ENCODE peak calls at places on chromosomes 6 and 20, in six cellular contexts. P is CD8-positive, alpha-beta T cell; R is breast epithelium; Q is hepatocyte; L is AG04450; W is HFF-Myc. D is an unnamed sample.

GRCh38 chr6:66662196-66662595 is 955.2 kb upstream of the EYS start:
- DNase-seq in P (no peak), R (no peak), Q (peak), L (no peak), W (no peak), D (no peak)

GRCh38 chr6:52571099-52571755 is 5.6 kb downstream of the TRAM2 start:
- DNase-seq in P (no peak), R (no peak), Q (peak), L (no peak), W (no peak), D (no peak)

GRCh38 chr6:147868493-147869222 is 360.2 kb downstream of the SAMD5 start:
- DNase-seq in P (no peak), R (no peak), Q (no peak), L (no peak), W (peak), D (no peak)

GRCh38 chr6:150177260-150178246 is 34.7 kb downstream of the PPP1R14C start:
- DNase-seq in P (no peak), R (no peak), Q (peak), L (no peak), W (no peak), D (no peak)

GRCh38 chr6:18265787-18266523 is 1.6 kb upstream of the DEK start:
- DNase-seq in P (no peak), R (no peak), Q (no peak), L (no peak), W (no peak), D (no peak)

GRCh38 chr20:50054626-50055511 is 58.1 kb downstream of the UBE2V1 start:
- DNase-seq in P (no peak), R (no peak), Q (peak), L (no peak), W (peak), D (no peak)

GRCh38 chr20:44738779-44739477 is 6.7 kb upstream of the KCNK15 start:
- DNase-seq in P (peak), R (peak), Q (peak), L (no peak), W (no peak), D (peak)

GRCh38 chr6:113019176-113019575 is 672.0 kb downstream of the RFPL4B start:
- DNase-seq in P (no peak), R (no peak), Q (no peak), L (no peak), W (no peak), D (no peak)

GRCh38 chr6:159695984-159696383 is 2.9 kb upstream of the SOD2 start:
- DNase-seq in P (no peak), R (no peak), Q (no peak), L (peak), W (no peak), D (no peak)

GRCh38 chr6:38514399-38514798 is 125.3 kb downstream of the BTBD9 start:
- DNase-seq in P (no peak), R (no peak), Q (no peak), L (no peak), W (no peak), D (no peak)

GRCh38 chr6:141105481-141105880 is 1027.2 kb upstream of the GJE1 start:
- DNase-seq in P (no peak), R (no peak), Q (no peak), L (no peak), W (peak), D (no peak)

GRCh38 chr6:26538572-26538902 is 371 bp downstream of the HMGN4 start:
- DNase-seq in P (no peak), R (no peak), Q (no peak), L (no peak), W (no peak), D (no peak)

GRCh38 chr6:21987501-21987957 is 309.3 kb downstream of the PRL start:
- DNase-seq in P (peak), R (peak), Q (peak), L (peak), W (peak), D (no peak)

GRCh38 chr20:14883324-14883723 is 545.9 kb upstream of the FLRT3 start:
- DNase-seq in P (no peak), R (no peak), Q (no peak), L (no peak), W (no peak), D (no peak)

GRCh38 chr20:43691928-43692524 is 25.1 kb downstream of the MYBL2 start:
- DNase-seq in P (peak), R (no peak), Q (peak), L (no peak), W (no peak), D (peak)

GRCh38 chr6:160112628-160113294 is 8.9 kb upstream of the SLC22A1 start:
- DNase-seq in P (no peak), R (no peak), Q (no peak), L (no peak), W (no peak), D (no peak)

GRCh38 chr6:45026003-45026516 is 302.1 kb upstream of the RUNX2 start:
- DNase-seq in P (no peak), R (no peak), Q (no peak), L (no peak), W (no peak), D (no peak)

GRCh38 chr20:45917790-45918141 is 5.8 kb upstream of the PLTP start:
- DNase-seq in P (no peak), R (no peak), Q (no peak), L (no peak), W (no peak), D (no peak)

GRCh38 chr6:148457137-148457842 is 114.7 kb downstream of the SASH1 start:
- DNase-seq in P (no peak), R (no peak), Q (no peak), L (no peak), W (no peak), D (no peak)

DNA sequence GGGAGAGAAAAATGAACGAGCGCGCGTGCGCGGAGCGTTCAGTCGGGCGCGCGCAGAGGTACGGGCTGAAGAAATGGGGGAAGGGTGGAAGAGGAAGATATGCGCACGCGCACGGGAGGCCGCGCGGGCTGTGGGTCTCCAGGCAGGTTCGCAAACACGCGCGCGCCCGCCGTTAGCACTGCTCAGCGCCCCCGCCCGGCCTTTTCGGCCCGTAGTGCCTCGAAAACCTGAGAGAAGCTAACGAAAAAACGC is 393 bp downstream of the BCLAF1 start:
- DNase-seq in P (peak), R (peak), Q (peak), L (peak), W (peak), D (no peak)
- TF ChIP-seq CTCF in P (no peak), R (no peak), Q (no peak), L (no peak), W (no peak), D (no peak)

GRCh38 chr20:56626367-56627121 is 2.6 kb upstream of the TFAP2C start:
- DNase-seq in P (no peak), R (no peak), Q (peak), L (no peak), W (no peak), D (no peak)
- TF ChIP-seq CTCF in P (no peak), R (no peak), Q (peak), L (peak), W (peak), D (peak)

GRCh38 chr6:158642805-158643489 is 1.6 kb downstream of the DYNLT1 start:
- DNase-seq in P (no peak), R (no peak), Q (no peak), L (no peak), W (no peak), D (no peak)

GRCh38 chr6:158646023-158646888 is 1.7 kb upstream of the DYNLT1 start:
- DNase-seq in P (no peak), R (no peak), Q (peak), L (no peak), W (no peak), D (no peak)

GRCh38 chr6:158645064-158646022 is 800 bp upstream of the DYNLT1 start:
- DNase-seq in P (no peak), R (no peak), Q (no peak), L (no peak), W (no peak), D (no peak)

GRCh38 chr6:158642097-158642601 is 2.4 kb downstream of the DYNLT1 start:
- DNase-seq in P (peak), R (no peak), Q (peak), L (peak), W (no peak), D (no peak)

DNA sequence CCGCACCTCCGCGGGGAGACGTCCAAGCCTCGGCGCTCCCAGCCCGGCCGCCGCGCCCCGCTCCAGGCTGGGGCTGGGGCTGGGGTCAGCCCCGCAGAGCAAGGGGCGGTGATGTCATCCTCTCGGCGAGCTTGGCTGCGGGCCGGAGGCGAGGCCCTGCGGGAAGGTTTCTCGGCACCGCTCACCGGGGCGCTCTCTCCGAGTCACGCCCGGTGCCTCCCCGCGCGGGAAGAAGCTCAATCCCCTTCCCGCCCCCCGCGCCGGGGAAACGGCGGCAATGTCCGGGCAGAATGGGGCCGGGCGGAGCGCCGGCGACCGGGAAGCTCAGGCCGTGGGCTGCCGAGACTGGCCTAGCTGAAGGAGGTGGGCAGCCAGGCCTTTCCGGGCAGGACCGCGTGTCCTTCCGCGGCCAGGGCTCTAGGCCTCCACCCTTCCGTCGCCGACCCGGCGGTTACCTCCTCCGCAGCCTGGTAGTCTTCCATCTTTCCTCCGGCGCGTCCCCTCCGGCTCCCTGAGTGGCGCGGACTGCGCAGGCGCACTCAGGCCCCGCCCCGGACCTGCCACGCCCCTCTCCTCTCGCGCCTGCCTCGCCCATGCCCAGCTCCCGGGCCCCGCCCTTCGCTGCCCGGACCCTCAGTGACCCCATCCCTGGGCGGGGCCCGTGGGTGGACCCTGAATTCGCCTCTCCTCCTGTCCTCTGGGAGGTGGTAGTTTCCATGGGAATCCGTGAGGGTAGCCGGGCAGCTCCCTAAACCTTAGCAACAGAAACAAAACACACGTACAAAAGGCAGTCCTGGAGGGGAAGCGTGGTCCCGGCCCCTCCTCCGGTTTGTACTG is at the start of gene DYNLT1:
- DNase-seq in P (peak), R (peak), Q (peak), L (no peak), W (peak), D (peak)
- TF ChIP-seq CTCF in P (no peak), R (no peak), Q (no peak), L (no peak), W (no peak), D (no peak)

GRCh38 chr20:3072530-3073250 is 1.3 kb downstream of the OXT start:
- DNase-seq in P (no peak), R (no peak), Q (no peak), L (no peak), W (no peak), D (no peak)

GRCh38 chr20:3071610-3072529 is at the start of gene OXT:
- DNase-seq in P (peak), R (no peak), Q (peak), L (no peak), W (no peak), D (no peak)

GRCh38 chr20:3068075-3068474 is 3.3 kb upstream of the OXT start:
- DNase-seq in P (no peak), R (no peak), Q (no peak), L (no peak), W (no peak), D (no peak)

GRCh38 chr20:3068986-3069900 is 2.2 kb upstream of the OXT start:
- DNase-seq in P (peak), R (no peak), Q (no peak), L (no peak), W (no peak), D (no peak)

DNA sequence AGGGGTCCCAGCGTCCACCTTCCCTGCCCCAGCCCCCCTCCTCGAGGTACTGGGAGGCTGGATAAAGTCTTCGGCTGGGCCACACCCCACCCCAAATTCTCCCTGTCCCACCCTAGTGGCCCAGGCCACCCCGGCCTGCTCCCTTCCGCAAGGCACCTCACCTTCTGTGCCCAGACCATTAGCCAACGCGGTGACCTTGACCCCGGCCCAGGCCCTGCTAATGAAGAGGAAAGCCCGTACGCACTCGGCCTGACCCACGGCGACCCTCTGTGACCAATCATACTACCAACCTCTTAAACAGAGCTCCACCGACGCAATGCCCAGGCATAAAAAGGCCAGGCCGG is 182 bp upstream of the OXT start:
- DNase-seq in P (no peak), R (no peak), Q (no peak), L (no peak), W (no peak), D (no peak)
- TF ChIP-seq CTCF in P (no peak), R (no peak), Q (no peak), L (no peak), W (no peak), D (no peak)

GRCh38 chr6:8057263-8057662 is 6.9 kb downstream of the BLOC1S5 start:
- DNase-seq in P (no peak), R (no peak), Q (no peak), L (no peak), W (no peak), D (no peak)

GRCh38 chr6:8057793-8058192 is 6.4 kb downstream of the BLOC1S5 start:
- DNase-seq in P (no peak), R (no peak), Q (no peak), L (no peak), W (no peak), D (no peak)

GRCh38 chr6:8061736-8062135 is 2.5 kb downstream of the BLOC1S5 start:
- DNase-seq in P (no peak), R (no peak), Q (no peak), L (no peak), W (no peak), D (no peak)

GRCh38 chr6:8060346-8060745 is 3.8 kb downstream of the BLOC1S5 start:
- DNase-seq in P (no peak), R (no peak), Q (no peak), L (no peak), W (no peak), D (no peak)

DNA sequence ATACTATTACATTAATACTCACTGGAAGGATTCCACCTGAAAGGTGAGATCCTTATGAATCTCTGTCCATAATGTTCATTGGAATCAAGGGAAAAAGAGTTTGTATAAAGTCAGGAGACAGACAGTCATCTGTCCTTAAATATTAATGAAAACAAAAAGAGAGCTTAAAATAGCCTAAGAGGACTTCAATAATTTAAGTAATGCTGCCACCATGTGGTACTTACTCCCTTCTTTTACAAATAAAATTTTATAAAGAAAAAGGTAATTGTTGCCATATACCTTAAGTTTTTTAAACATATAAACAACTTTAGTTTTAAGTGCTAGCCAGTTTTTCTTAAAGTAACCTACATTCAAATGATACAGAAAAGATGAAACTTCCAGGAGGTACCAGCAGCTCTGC is 5.1 kb downstream of the BLOC1S5 start:
- DNase-seq in P (no peak), R (no peak), Q (peak), L (no peak), W (no peak), D (no peak)
- TF ChIP-seq CTCF in P (peak), R (no peak), Q (peak), L (peak), W (no peak), D (peak)

GRCh38 chr6:118893095-118893881 is 664 bp upstream of the ASF1A start:
- DNase-seq in P (peak), R (no peak), Q (peak), L (no peak), W (no peak), D (no peak)

GRCh38 chr6:118895241-118895561 is 1.2 kb downstream of the ASF1A start:
- DNase-seq in P (no peak), R (no peak), Q (no peak), L (no peak), W (no peak), D (no peak)

GRCh38 chr6:118893882-118894424 is at the start of gene ASF1A:
- DNase-seq in P (peak), R (peak), Q (peak), L (peak), W (peak), D (peak)

GRCh38 chr6:118896339-118897136 is 2.6 kb downstream of the ASF1A start:
- DNase-seq in P (no peak), R (no peak), Q (peak), L (no peak), W (no peak), D (no peak)

DNA sequence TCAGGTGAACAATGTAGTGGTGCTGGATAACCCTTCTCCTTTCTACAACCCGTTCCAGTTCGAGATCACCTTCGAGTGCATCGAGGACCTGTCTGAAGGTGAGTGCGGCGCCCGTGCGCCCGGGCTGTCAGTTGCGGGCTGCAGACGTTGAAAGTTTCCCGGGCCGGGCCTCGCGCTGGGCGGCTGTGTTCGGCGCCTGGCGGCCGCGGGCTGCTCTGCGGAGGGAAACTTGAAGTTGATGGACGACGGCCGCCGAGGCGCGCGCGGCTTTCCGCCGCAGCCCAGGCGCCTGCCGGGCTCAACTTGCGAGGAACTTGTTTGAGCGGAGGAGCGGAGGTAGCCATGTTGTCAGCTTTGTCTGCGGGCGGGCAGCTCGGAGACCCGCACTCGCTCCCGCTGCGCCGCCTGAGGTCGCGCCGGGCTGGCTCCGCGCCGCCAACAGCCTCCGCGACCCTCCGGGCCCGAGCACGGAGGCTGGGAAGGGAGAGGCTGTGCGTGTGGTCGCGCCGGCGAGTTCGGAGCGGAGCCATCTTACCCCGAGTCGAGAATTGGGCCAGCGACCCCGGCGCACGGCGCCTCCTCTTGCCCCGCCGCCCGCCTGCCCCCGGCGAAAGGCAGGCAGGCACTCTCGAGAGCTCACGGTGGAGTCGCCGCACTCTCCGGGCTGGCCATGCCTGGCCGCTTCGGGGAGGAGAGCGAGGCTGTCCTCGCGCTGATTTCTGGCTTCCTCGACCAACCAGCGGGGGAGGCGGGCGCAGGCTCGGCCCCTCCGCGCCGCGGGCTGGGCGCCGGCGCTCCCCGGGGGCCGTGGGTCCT is 681 bp downstream of the ASF1A start:
- DNase-seq in P (peak), R (peak), Q (peak), L (no peak), W (no peak), D (no peak)
- TF ChIP-seq CTCF in P (no peak), R (no peak), Q (no peak), L (peak), W (no peak), D (no peak)

GRCh38 chr20:36632487-36633284 is 13.3 kb downstream of the SLA2 start:
- DNase-seq in P (no peak), R (no peak), Q (peak), L (no peak), W (no peak), D (no peak)
- TF ChIP-seq CTCF in P (no peak), R (no peak), Q (no peak), L (no peak), W (no peak), D (no peak)

GRCh38 chr6:43911625-43912577 is 141.9 kb downstream of the VEGFA start:
- DNase-seq in P (no peak), R (no peak), Q (peak), L (no peak), W (no peak), D (no peak)
- TF ChIP-seq CTCF in P (no peak), R (no peak), Q (no peak), L (no peak), W (no peak), D (no peak)

DNA sequence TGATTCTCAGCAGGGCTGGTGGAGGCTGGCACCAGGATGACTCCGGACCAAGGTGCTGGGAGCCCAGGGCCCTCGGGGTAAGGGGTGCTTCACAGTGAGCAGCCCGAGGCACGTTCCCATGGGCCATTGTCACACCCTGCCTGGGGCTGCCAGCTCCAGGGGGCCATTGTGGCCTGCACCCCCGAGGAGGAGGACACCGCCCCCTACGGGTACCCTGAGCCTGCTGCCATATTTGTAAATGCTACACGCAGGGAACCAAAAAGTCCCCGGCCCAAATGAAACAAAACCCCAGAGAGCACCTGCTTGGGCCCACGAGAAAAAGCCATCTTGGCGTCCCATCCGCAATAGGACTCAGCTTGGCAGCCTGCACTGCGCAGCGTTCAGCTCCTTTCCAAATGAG is 64.7 kb upstream of the GATA5 start:
- DNase-seq in P (no peak), R (no peak), Q (no peak), L (no peak), W (no peak), D (no peak)
- TF ChIP-seq CTCF in P (no peak), R (no peak), Q (no peak), L (no peak), W (peak), D (no peak)